ENCODE peak calls at places on chromosome X, in six cellular contexts. G, O, L, V, X and J are unnamed samples.

GRCh38 chrX:148929686-148930085 is 429.3 kb downstream of the AFF2 start:
- DNase-seq in G (no peak), O (no peak), L (no peak), V (no peak), X (no peak), J (no peak)

GRCh38 chrX:71253253-71254091 is 468 bp downstream of the ZMYM3 start:
- DNase-seq in G (peak; percentile 68), O (peak; percentile 57), L (peak; percentile 42), V (no peak), X (peak; percentile 10), J (no peak)

GRCh38 chrX:155231163-155231562 is 14.9 kb downstream of the VBP1 start:
- DNase-seq in G (no peak), O (no peak), L (no peak), V (no peak), X (no peak), J (no peak)

GRCh38 chrX:117376460-117376859 is 740.1 kb downstream of the KLHL13 start:
- DNase-seq in G (no peak), O (no peak), L (no peak), V (no peak), X (no peak), J (no peak)

GRCh38 chrX:125394449-125394848 is 74.8 kb downstream of the TEX13C start:
- DNase-seq in G (no peak), O (no peak), L (no peak), V (no peak), X (no peak), J (no peak)

GRCh38 chrX:40947276-40947675 is 138.0 kb upstream of the USP9X start:
- DNase-seq in G (no peak), O (no peak), L (no peak), V (no peak), X (no peak), J (no peak)

GRCh38 chrX:81489987-81490386 is 288.1 kb downstream of the SH3BGRL start:
- DNase-seq in G (no peak), O (no peak), L (no peak), V (no peak), X (no peak), J (no peak)

GRCh38 chrX:107355533-107355932 is 93.9 kb upstream of the FRMPD3 start:
- DNase-seq in G (no peak), O (no peak), L (no peak), V (no peak), X (no peak), J (no peak)

GRCh38 chrX:7139202-7140081 is 8.1 kb upstream of the STS start:
- DNase-seq in G (no peak), O (no peak), L (no peak), V (no peak), X (no peak), J (no peak)

GRCh38 chrX:153411255-153411987 is at the start of gene ZFP92:
- DNase-seq in G (peak; percentile 72), O (no peak), L (peak; percentile 36), V (no peak), X (no peak), J (no peak)

GRCh38 chrX:72272868-72273267 is 4.2 kb downstream of the RPS4X start:
- DNase-seq in G (no peak), O (no peak), L (no peak), V (no peak), X (no peak), J (no peak)

GRCh38 chrX:85381602-85382001 is 2.1 kb upstream of the POF1B start:
- DNase-seq in G (no peak), O (no peak), L (no peak), V (no peak), X (no peak), J (no peak)

DNA sequence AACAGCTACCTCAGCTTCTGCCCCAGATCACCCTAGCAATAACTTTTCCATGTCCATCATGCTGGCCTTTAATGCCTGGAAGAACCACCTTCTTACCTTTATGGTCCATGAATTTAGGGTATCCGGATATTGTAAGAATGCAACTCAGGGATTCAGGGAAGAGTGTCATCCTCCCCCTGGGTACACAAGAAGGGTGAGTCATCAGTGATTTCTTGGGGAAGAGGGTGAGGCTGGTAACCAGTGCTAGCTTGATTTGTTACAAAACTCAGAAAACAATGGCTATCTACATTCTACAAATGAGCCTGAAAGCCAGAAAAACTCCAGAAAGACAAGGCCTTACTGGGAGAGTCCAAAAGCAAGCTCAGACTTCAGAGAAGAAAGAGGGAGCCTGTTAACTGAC is 10.4 kb upstream of the NALF2 start:
- DNase-seq in G (no peak), O (no peak), L (no peak), V (no peak), X (no peak), J (no peak)
- TF ChIP-seq POLR2A in G (no peak), O (no peak), L (no peak), V (no peak), X (no peak), J (no peak)

GRCh38 chrX:69093960-69094935 is 71.0 kb downstream of the PJA1 start:
- DNase-seq in G (no peak), O (no peak), L (peak; percentile 41), V (no peak), X (peak; percentile 56), J (peak; percentile 19)
- TF ChIP-seq CTCF in G (peak; percentile 44), O (peak; percentile 37), L (peak; percentile 56), V (peak; percentile 42), X (peak; percentile 52), J (no peak)

GRCh38 chrX:1591102-1591862 is at the start of gene AKAP17A:
- DNase-seq in G (peak; percentile 98), O (peak; percentile 99), L (peak; percentile 96), V (peak; percentile 66), X (peak; percentile 94), J (peak; percentile 99)
- TF ChIP-seq POLR2A in G (peak; percentile 90), O (peak; percentile 28), L (peak; percentile 89), V (peak; percentile 87), X (peak; percentile 61), J (no peak)

DNA sequence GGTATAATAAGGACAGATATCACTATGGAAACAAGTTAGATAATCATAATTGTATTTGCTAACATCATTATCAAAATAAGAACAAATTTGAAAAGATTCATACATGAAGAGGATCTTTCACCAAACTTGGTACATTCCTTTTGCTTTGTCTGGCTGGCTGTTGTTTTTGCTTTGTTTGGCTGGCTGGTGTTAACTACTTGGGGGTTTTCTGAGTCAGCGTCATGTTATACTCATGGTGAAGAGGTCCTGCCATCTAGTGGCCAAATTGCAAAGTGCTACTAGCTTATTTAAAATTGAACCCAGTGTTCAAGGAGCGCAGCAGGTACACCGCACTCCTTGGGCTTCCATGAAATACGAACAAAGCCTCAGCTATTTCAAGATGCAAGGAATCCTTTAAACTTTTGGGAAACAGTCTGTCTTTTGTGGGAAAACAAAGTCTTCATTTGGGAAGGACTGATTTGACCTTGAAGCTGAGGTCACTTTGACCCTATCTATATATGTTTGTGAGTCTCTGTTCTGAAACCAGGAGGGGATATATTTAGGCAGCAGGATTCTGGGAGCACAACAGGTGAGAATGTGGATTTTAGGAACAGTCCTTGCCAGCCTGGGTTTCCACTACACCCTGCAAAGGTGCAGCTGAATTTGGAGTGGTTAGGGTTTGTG is 129.7 kb downstream of the PLS3 start:
- DNase-seq in G (no peak), O (no peak), L (peak; percentile 60), V (no peak), X (peak; percentile 80), J (no peak)
- TF ChIP-seq CTCF in G (peak; percentile 61), O (peak; percentile 46), L (peak; percentile 91), V (peak; percentile 88), X (peak; percentile 78), J (no peak)

GRCh38 chrX:46758956-46759644 is at the start of gene SLC9A7:
- DNase-seq in G (peak; percentile 87), O (peak; percentile 80), L (peak; percentile 75), V (no peak), X (peak; percentile 64), J (peak; percentile 39)
- TF ChIP-seq POLR2A in G (no peak), O (no peak), L (peak; percentile 38), V (peak; percentile 38), X (no peak), J (no peak)

GRCh38 chrX:18984381-18985185 is 669 bp upstream of the PHKA2 start:
- DNase-seq in G (peak; percentile 89), O (peak; percentile 89), L (peak; percentile 82), V (peak; percentile 30), X (peak; percentile 53), J (peak; percentile 95)
- TF ChIP-seq CTCF in G (peak; percentile 40), O (peak; percentile 31), L (peak; percentile 57), V (peak; percentile 42), X (peak; percentile 79), J (peak; percentile 25)

DNA sequence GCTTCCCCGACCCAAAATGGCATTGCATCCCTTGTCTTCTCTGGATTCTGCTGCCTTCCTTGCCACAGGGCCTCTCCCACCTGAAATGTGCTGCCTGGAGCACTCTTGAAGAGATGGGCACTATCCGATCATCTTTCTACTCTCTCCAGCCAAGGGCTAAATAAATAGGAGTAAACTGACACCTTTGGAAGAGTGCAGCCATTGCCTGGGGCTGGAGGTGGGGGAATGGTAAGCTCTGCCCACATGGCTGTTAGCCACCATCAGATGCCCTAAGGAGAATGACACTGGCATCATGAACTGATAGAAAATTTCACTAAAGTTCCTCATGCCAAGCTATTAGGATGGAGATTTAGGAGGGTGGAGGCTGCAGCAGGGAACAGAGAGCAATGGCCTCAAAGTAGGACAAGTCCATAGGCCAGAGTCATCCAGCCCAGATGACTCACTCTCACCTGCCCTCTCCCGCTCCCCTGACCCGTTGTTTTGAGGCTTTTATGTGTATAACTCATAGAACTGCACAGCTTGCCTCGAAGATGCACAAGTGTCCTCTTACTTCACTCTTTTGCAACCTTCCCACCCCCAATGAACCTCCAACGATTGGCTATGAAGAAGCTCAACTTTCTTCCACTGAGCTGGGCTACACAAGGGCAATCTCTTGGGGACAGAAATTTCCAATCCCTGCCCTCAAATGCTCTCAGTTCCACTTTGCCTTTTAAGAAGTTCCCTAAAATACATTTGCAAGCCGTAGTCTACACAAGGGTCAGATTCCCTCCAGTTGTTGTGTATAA is 872 bp upstream of the PFKFB1 start:
- DNase-seq in G (no peak), O (no peak), L (no peak), V (no peak), X (no peak), J (no peak)
- TF ChIP-seq POLR2A in G (no peak), O (no peak), L (no peak), V (no peak), X (no peak), J (no peak)